ENCODE peak calls at places on chromosomes 12 and 14, in ten cellular contexts. One of them, this sample, is unnamed. For H3K9me3 and H3K4me1, the result is how much of the 10 kb centered on the place peaks cover.

GRCh38 chr12:24071842-24072241 is 122.4 kb upstream of the SOX5 start:
- DNase-seq in Panc1: no peak
- DNase-seq in ovary: no peak
- DNase-seq in fibroblast of lung: no peak
- DNase-seq in CD8-positive, alpha-beta memory T cell: no peak
- DNase-seq in left lung: no peak
- DNase-seq in tibial artery: no peak
- DNase-seq in breast epithelium: no peak
- DNase-seq in pancreas: no peak
- DNase-seq in gastrocnemius medialis: no peak
- DNase-seq in this sample: no peak

GRCh38 chr12:124938606-124939427 is 24.4 kb upstream of the UBC start:
- DNase-seq in Panc1: no peak
- DNase-seq in ovary: peak
- DNase-seq in fibroblast of lung: peak
- DNase-seq in CD8-positive, alpha-beta memory T cell: no peak
- DNase-seq in left lung: peak
- DNase-seq in tibial artery: peak
- DNase-seq in breast epithelium: peak
- DNase-seq in pancreas: peak
- DNase-seq in gastrocnemius medialis: peak
- DNase-seq in this sample: no peak

GRCh38 chr12:52259850-52260249 is 14.6 kb upstream of the KRT86 start:
- DNase-seq in Panc1: no peak
- DNase-seq in ovary: no peak
- DNase-seq in fibroblast of lung: peak
- DNase-seq in CD8-positive, alpha-beta memory T cell: no peak
- DNase-seq in left lung: no peak
- DNase-seq in tibial artery: no peak
- DNase-seq in breast epithelium: no peak
- DNase-seq in pancreas: no peak
- DNase-seq in gastrocnemius medialis: no peak
- DNase-seq in this sample: no peak

GRCh38 chr12:92721668-92722067 is 18.9 kb downstream of the PLEKHG7 start:
- DNase-seq in Panc1: no peak
- DNase-seq in ovary: no peak
- DNase-seq in fibroblast of lung: no peak
- DNase-seq in CD8-positive, alpha-beta memory T cell: no peak
- DNase-seq in left lung: no peak
- DNase-seq in tibial artery: no peak
- DNase-seq in breast epithelium: no peak
- DNase-seq in pancreas: no peak
- DNase-seq in gastrocnemius medialis: no peak
- DNase-seq in this sample: no peak

GRCh38 chr12:77343291-77343690 is 277.9 kb upstream of the E2F7 start:
- DNase-seq in Panc1: no peak
- DNase-seq in ovary: no peak
- DNase-seq in fibroblast of lung: peak
- DNase-seq in CD8-positive, alpha-beta memory T cell: no peak
- DNase-seq in left lung: no peak
- DNase-seq in tibial artery: no peak
- DNase-seq in breast epithelium: no peak
- DNase-seq in pancreas: no peak
- DNase-seq in gastrocnemius medialis: no peak
- DNase-seq in this sample: no peak

GRCh38 chr12:109524466-109525278 is 47.2 kb downstream of the UBE3B start:
- DNase-seq in Panc1: no peak
- DNase-seq in ovary: no peak
- DNase-seq in fibroblast of lung: no peak
- DNase-seq in CD8-positive, alpha-beta memory T cell: no peak
- DNase-seq in left lung: no peak
- DNase-seq in tibial artery: no peak
- DNase-seq in breast epithelium: no peak
- DNase-seq in pancreas: no peak
- DNase-seq in gastrocnemius medialis: no peak
- DNase-seq in this sample: no peak

GRCh38 chr12:42673535-42673934 is 84.0 kb upstream of the PRICKLE1 start:
- DNase-seq in Panc1: no peak
- DNase-seq in ovary: no peak
- DNase-seq in fibroblast of lung: no peak
- DNase-seq in CD8-positive, alpha-beta memory T cell: no peak
- DNase-seq in left lung: no peak
- DNase-seq in tibial artery: no peak
- DNase-seq in breast epithelium: no peak
- DNase-seq in pancreas: no peak
- DNase-seq in gastrocnemius medialis: no peak
- DNase-seq in this sample: no peak

GRCh38 chr14:51369814-51370213 is 129.8 kb downstream of the TMX1 start:
- DNase-seq in Panc1: no peak
- DNase-seq in ovary: no peak
- DNase-seq in fibroblast of lung: no peak
- DNase-seq in CD8-positive, alpha-beta memory T cell: no peak
- DNase-seq in left lung: no peak
- DNase-seq in tibial artery: no peak
- DNase-seq in breast epithelium: no peak
- DNase-seq in pancreas: no peak
- DNase-seq in gastrocnemius medialis: no peak
- DNase-seq in this sample: no peak

GRCh38 chr14:100065161-100065871 is at the start of gene EVL:
- DNase-seq in Panc1: no peak
- DNase-seq in ovary: no peak
- DNase-seq in fibroblast of lung: no peak
- DNase-seq in CD8-positive, alpha-beta memory T cell: peak
- DNase-seq in left lung: peak
- DNase-seq in tibial artery: no peak
- DNase-seq in breast epithelium: no peak
- DNase-seq in pancreas: no peak
- DNase-seq in gastrocnemius medialis: peak
- DNase-seq in this sample: peak

GRCh38 chr12:111366583-111366982 is 2.3 kb downstream of the PHETA1 start:
- DNase-seq in Panc1: no peak
- DNase-seq in ovary: no peak
- DNase-seq in fibroblast of lung: no peak
- DNase-seq in CD8-positive, alpha-beta memory T cell: no peak
- DNase-seq in left lung: no peak
- DNase-seq in tibial artery: no peak
- DNase-seq in breast epithelium: no peak
- DNase-seq in pancreas: no peak
- DNase-seq in gastrocnemius medialis: no peak
- DNase-seq in this sample: no peak
- H3K27ac ChIP-seq in Panc1: no peak
- H3K27ac ChIP-seq in ovary: no peak
- H3K27ac ChIP-seq in fibroblast of lung: no peak
- H3K27ac ChIP-seq in CD8-positive, alpha-beta memory T cell: no peak
- H3K27ac ChIP-seq in left lung: no peak
- H3K27ac ChIP-seq in tibial artery: no peak
- H3K27ac ChIP-seq in breast epithelium: no peak
- H3K27ac ChIP-seq in pancreas: no peak
- H3K27ac ChIP-seq in gastrocnemius medialis: no peak
- H3K27ac ChIP-seq in this sample: no peak

GRCh38 chr12:130683080-130683479 is 33.0 kb downstream of the RIMBP2 start:
- DNase-seq in Panc1: no peak
- DNase-seq in ovary: no peak
- DNase-seq in fibroblast of lung: no peak
- DNase-seq in CD8-positive, alpha-beta memory T cell: no peak
- DNase-seq in left lung: no peak
- DNase-seq in tibial artery: no peak
- DNase-seq in breast epithelium: no peak
- DNase-seq in pancreas: no peak
- DNase-seq in gastrocnemius medialis: no peak
- DNase-seq in this sample: no peak

GRCh38 chr12:130685250-130685649 is 30.8 kb downstream of the RIMBP2 start:
- DNase-seq in Panc1: no peak
- DNase-seq in ovary: no peak
- DNase-seq in fibroblast of lung: no peak
- DNase-seq in CD8-positive, alpha-beta memory T cell: no peak
- DNase-seq in left lung: no peak
- DNase-seq in tibial artery: no peak
- DNase-seq in breast epithelium: no peak
- DNase-seq in pancreas: no peak
- DNase-seq in gastrocnemius medialis: no peak
- DNase-seq in this sample: no peak

GRCh38 chr12:130677957-130678558 is 38.0 kb downstream of the RIMBP2 start:
- DNase-seq in Panc1: no peak
- DNase-seq in ovary: no peak
- DNase-seq in fibroblast of lung: no peak
- DNase-seq in CD8-positive, alpha-beta memory T cell: no peak
- DNase-seq in left lung: no peak
- DNase-seq in tibial artery: no peak
- DNase-seq in breast epithelium: no peak
- DNase-seq in pancreas: no peak
- DNase-seq in gastrocnemius medialis: no peak
- DNase-seq in this sample: no peak

GRCh38 chr12:130683811-130684210 is 32.3 kb downstream of the RIMBP2 start:
- DNase-seq in Panc1: no peak
- DNase-seq in ovary: no peak
- DNase-seq in fibroblast of lung: no peak
- DNase-seq in CD8-positive, alpha-beta memory T cell: no peak
- DNase-seq in left lung: no peak
- DNase-seq in tibial artery: no peak
- DNase-seq in breast epithelium: no peak
- DNase-seq in pancreas: no peak
- DNase-seq in gastrocnemius medialis: no peak
- DNase-seq in this sample: no peak

DNA sequence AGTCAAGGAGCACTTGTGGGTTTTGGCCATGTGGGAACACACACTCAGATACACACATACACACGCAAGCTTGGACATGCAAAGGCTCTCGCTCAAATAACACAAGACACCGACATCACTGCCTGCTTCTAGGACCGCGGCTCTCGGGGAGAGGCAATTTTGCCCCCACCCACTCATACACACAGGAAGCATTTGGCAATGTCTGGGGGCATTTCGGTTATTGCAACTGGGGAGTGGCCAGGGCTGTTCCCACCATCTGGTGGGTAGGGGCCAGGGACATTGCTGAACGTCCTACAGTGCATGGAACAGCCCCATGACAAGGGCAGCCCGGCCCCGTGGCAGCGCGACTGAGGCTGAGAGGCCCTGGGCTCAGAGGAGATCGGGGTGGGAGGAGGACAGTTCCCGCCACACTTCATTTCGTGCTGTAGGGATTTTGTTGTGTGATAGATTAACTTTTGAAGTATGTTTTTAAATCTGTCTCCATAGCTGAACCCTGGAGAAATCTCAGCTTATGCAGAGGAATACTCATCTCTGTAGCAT is 35.6 kb downstream of the RIMBP2 start:
- DNase-seq in Panc1: no peak
- DNase-seq in ovary: no peak
- DNase-seq in fibroblast of lung: no peak
- DNase-seq in CD8-positive, alpha-beta memory T cell: no peak
- DNase-seq in left lung: no peak
- DNase-seq in tibial artery: no peak
- DNase-seq in breast epithelium: no peak
- DNase-seq in pancreas: no peak
- DNase-seq in gastrocnemius medialis: no peak
- DNase-seq in this sample: no peak
- H3K9me3 ChIP-seq in Panc1: under half
- H3K9me3 ChIP-seq in ovary: under half
- H3K9me3 ChIP-seq in fibroblast of lung: under half
- H3K9me3 ChIP-seq in CD8-positive, alpha-beta memory T cell: under half
- H3K9me3 ChIP-seq in left lung: under half
- H3K9me3 ChIP-seq in tibial artery: under half
- H3K9me3 ChIP-seq in breast epithelium: under half
- H3K9me3 ChIP-seq in pancreas: under half
- H3K9me3 ChIP-seq in gastrocnemius medialis: under half
- H3K9me3 ChIP-seq in this sample: under half

GRCh38 chr14:34035177-34035933 is 84.5 kb upstream of the EGLN3 start:
- DNase-seq in Panc1: no peak
- DNase-seq in ovary: peak
- DNase-seq in fibroblast of lung: no peak
- DNase-seq in CD8-positive, alpha-beta memory T cell: no peak
- DNase-seq in left lung: no peak
- DNase-seq in tibial artery: no peak
- DNase-seq in breast epithelium: no peak
- DNase-seq in pancreas: no peak
- DNase-seq in gastrocnemius medialis: peak
- DNase-seq in this sample: no peak

GRCh38 chr14:34029921-34030334 is 79.1 kb upstream of the EGLN3 start:
- DNase-seq in Panc1: no peak
- DNase-seq in ovary: peak
- DNase-seq in fibroblast of lung: peak
- DNase-seq in CD8-positive, alpha-beta memory T cell: no peak
- DNase-seq in left lung: no peak
- DNase-seq in tibial artery: peak
- DNase-seq in breast epithelium: no peak
- DNase-seq in pancreas: no peak
- DNase-seq in gastrocnemius medialis: peak
- DNase-seq in this sample: no peak

GRCh38 chr14:34034447-34035176 is 83.7 kb upstream of the EGLN3 start:
- DNase-seq in Panc1: no peak
- DNase-seq in ovary: no peak
- DNase-seq in fibroblast of lung: no peak
- DNase-seq in CD8-positive, alpha-beta memory T cell: no peak
- DNase-seq in left lung: no peak
- DNase-seq in tibial artery: no peak
- DNase-seq in breast epithelium: no peak
- DNase-seq in pancreas: no peak
- DNase-seq in gastrocnemius medialis: no peak
- DNase-seq in this sample: no peak

GRCh38 chr14:34030864-34031263 is 80.0 kb upstream of the EGLN3 start:
- DNase-seq in Panc1: no peak
- DNase-seq in ovary: peak
- DNase-seq in fibroblast of lung: peak
- DNase-seq in CD8-positive, alpha-beta memory T cell: no peak
- DNase-seq in left lung: no peak
- DNase-seq in tibial artery: peak
- DNase-seq in breast epithelium: no peak
- DNase-seq in pancreas: no peak
- DNase-seq in gastrocnemius medialis: peak
- DNase-seq in this sample: no peak

DNA sequence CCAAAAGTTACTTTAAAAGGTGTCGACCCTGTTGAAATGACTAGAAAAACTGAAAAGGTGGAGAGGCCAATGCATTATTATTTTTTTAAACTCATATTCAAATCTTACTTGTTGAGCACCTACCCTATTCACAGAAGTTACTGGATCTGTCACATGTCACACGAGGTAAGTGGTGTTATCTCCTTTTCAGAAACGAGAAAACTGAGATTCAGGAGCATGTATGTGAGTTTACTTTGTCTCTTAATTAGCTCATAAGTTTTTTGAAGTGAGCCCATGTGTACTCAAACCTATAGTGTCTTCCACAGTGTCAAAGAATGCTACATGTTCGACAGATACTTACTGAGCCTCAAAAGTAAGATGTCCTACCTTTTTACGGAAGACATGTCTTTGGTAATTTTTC is 81.8 kb upstream of the EGLN3 start:
- DNase-seq in Panc1: no peak
- DNase-seq in ovary: no peak
- DNase-seq in fibroblast of lung: no peak
- DNase-seq in CD8-positive, alpha-beta memory T cell: no peak
- DNase-seq in left lung: no peak
- DNase-seq in tibial artery: no peak
- DNase-seq in breast epithelium: no peak
- DNase-seq in pancreas: no peak
- DNase-seq in gastrocnemius medialis: no peak
- DNase-seq in this sample: no peak
- H3K4me1 ChIP-seq in Panc1: under half
- H3K4me1 ChIP-seq in ovary: under half
- H3K4me1 ChIP-seq in fibroblast of lung: under half
- H3K4me1 ChIP-seq in CD8-positive, alpha-beta memory T cell: under half
- H3K4me1 ChIP-seq in left lung: under half
- H3K4me1 ChIP-seq in tibial artery: under half
- H3K4me1 ChIP-seq in breast epithelium: under half
- H3K4me1 ChIP-seq in pancreas: under half
- H3K4me1 ChIP-seq in gastrocnemius medialis: under half
- H3K4me1 ChIP-seq in this sample: under half

GRCh38 chr14:58738189-58738836 is 100.6 kb downstream of the DACT1 start:
- DNase-seq in Panc1: no peak
- DNase-seq in ovary: no peak
- DNase-seq in fibroblast of lung: peak
- DNase-seq in CD8-positive, alpha-beta memory T cell: no peak
- DNase-seq in left lung: no peak
- DNase-seq in tibial artery: no peak
- DNase-seq in breast epithelium: no peak
- DNase-seq in pancreas: no peak
- DNase-seq in gastrocnemius medialis: no peak
- DNase-seq in this sample: no peak
- H3K27ac ChIP-seq in Panc1: no peak
- H3K27ac ChIP-seq in ovary: no peak
- H3K27ac ChIP-seq in fibroblast of lung: peak
- H3K27ac ChIP-seq in CD8-positive, alpha-beta memory T cell: no peak
- H3K27ac ChIP-seq in left lung: no peak
- H3K27ac ChIP-seq in tibial artery: no peak
- H3K27ac ChIP-seq in breast epithelium: no peak
- H3K27ac ChIP-seq in pancreas: no peak
- H3K27ac ChIP-seq in gastrocnemius medialis: no peak
- H3K27ac ChIP-seq in this sample: no peak